ENCODE peak calls at places on chromosomes 12 and 14, in ten cellular contexts. Z is uterus, Q is body of pancreas, X is endothelial cell of umbilical vein, U is testis, I is sigmoid colon, A is prostate gland, C is H1, Y is IMR-90, B is tibial nerve. V is an unnamed sample. For H3K4me1 and H3K36me3, the result is how much of the 10 kb centered on the place peaks cover.

GRCh38 chr14:104442107-104442551 is 137.4 kb upstream of the C14orf180 start:
- DNase-seq in Q (no peak), A (no peak), B (no peak), U (no peak), I (no peak), Z (no peak), Y (no peak), C (no peak), X (no peak), V (no peak)

GRCh38 chr14:91369628-91370445 is 47.8 kb downstream of the CCDC88C start:
- DNase-seq in Y (no peak), B (no peak), Z (no peak), X (peak), U (no peak), Q (no peak), I (no peak), A (peak), C (no peak), V (no peak)

GRCh38 chr14:77822307-77822706 is 22.4 kb downstream of the ADCK1 start:
- DNase-seq in U (no peak), Q (no peak), B (no peak), C (no peak), X (no peak), I (no peak), Y (no peak), A (no peak), Z (no peak), V (no peak)

GRCh38 chr14:54120260-54120659 is 163.6 kb upstream of the BMP4 start:
- DNase-seq in U (no peak), C (no peak), Q (no peak), Y (no peak), Z (no peak), X (no peak), B (no peak), A (no peak), I (no peak), V (no peak)

GRCh38 chr14:87149583-87150354 is 843.2 kb downstream of the GALC start:
- DNase-seq in U (no peak), I (no peak), Z (no peak), B (no peak), X (no peak), C (peak), Q (no peak), A (no peak), Y (peak), V (no peak)

GRCh38 chr12:106791531-106791930 is 17.0 kb downstream of the RIC8B start:
- DNase-seq in A (no peak), C (no peak), Z (no peak), B (no peak), I (no peak), Q (no peak), U (no peak), Y (no peak), X (peak), V (no peak)

GRCh38 chr14:99274346-99275221 is 2.6 kb upstream of the BCL11B start:
- DNase-seq in X (peak), A (peak), I (no peak), C (peak), Z (no peak), Q (peak), Y (peak), B (peak), U (peak), V (no peak)

GRCh38 chr12:29026419-29026818 is 122.7 kb upstream of the FAR2 start:
- DNase-seq in X (no peak), U (no peak), B (no peak), Z (no peak), Y (no peak), I (no peak), A (no peak), C (no peak), Q (no peak), V (no peak)

GRCh38 chr12:74066476-74066875 is 471.2 kb upstream of the ATXN7L3B start:
- DNase-seq in B (no peak), X (no peak), A (no peak), C (no peak), Y (no peak), I (no peak), Q (no peak), Z (no peak), U (no peak), V (no peak)

GRCh38 chr14:56004807-56005579 is 113.2 kb upstream of the PELI2 start:
- DNase-seq in X (peak), A (no peak), Z (peak), B (peak), U (peak), I (no peak), C (peak), Q (no peak), Y (peak), V (no peak)

GRCh38 chr14:32576088-32576795 is 247.1 kb downstream of the AKAP6 start:
- DNase-seq in A (peak), I (peak), C (no peak), U (peak), B (peak), Q (peak), Y (peak), X (peak), Z (peak), V (no peak)

GRCh38 chr12:129064201-129064881 is 211.1 kb downstream of the GLT1D1 start:
- DNase-seq in Y (no peak), Z (no peak), C (no peak), X (no peak), U (no peak), B (no peak), A (no peak), Q (no peak), I (no peak), V (no peak)

GRCh38 chr14:82642425-82642824 is 1108.8 kb upstream of the SEL1L start:
- DNase-seq in Q (peak), X (no peak), C (peak), I (no peak), Y (no peak), A (no peak), Z (no peak), B (no peak), U (peak), V (no peak)

GRCh38 chr12:104643093-104643646 is 186.4 kb downstream of the CHST11 start:
- DNase-seq in A (no peak), C (no peak), Y (no peak), X (no peak), U (no peak), Z (no peak), Q (no peak), I (no peak), B (no peak), V (no peak)

GRCh38 chr14:88352299-88353097 is 29.4 kb upstream of the KCNK10 start:
- DNase-seq in Z (no peak), X (no peak), Q (no peak), Y (peak), B (no peak), A (no peak), U (no peak), C (no peak), I (no peak), V (no peak)

GRCh38 chr14:38336298-38336697 is 80.4 kb upstream of the CLEC14A start:
- DNase-seq in B (no peak), X (peak), C (no peak), U (no peak), I (no peak), Y (no peak), A (no peak), Z (no peak), Q (no peak), V (no peak)

GRCh38 chr12:119227292-119227691 is 48.6 kb downstream of the HSPB8 start:
- DNase-seq in Z (no peak), Q (no peak), B (no peak), C (no peak), X (no peak), Y (no peak), A (no peak), I (no peak), U (no peak), V (no peak)

GRCh38 chr12:481422-481821 is 21.7 kb downstream of the B4GALNT3 start:
- DNase-seq in I (peak), A (no peak), C (no peak), X (no peak), Y (peak), Z (peak), Q (no peak), B (no peak), U (no peak), V (no peak)

GRCh38 chr12:64792128-64792527 is 32.3 kb upstream of the TBC1D30 start:
- DNase-seq in Q (no peak), Y (no peak), B (no peak), Z (no peak), A (no peak), X (no peak), I (no peak), C (no peak), U (no peak), V (no peak)

GRCh38 chr14:55794655-55795583 is 214.9 kb downstream of the KTN1 start:
- DNase-seq in I (no peak), B (no peak), Q (no peak), U (no peak), C (no peak), Y (peak), A (no peak), X (peak), Z (no peak), V (no peak)

GRCh38 chr12:32139064-32139421 is 32.4 kb downstream of the BICD1 start:
- DNase-seq in Y (peak), A (no peak), X (peak), Z (no peak), C (no peak), U (no peak), B (peak), I (no peak), Q (no peak), V (no peak)
- TF ChIP-seq POLR2A in Y (no peak), A (no peak), X (no peak), Z (no peak), C (no peak), U (no peak), B (no peak), I (no peak), Q (no peak), V (no peak)

DNA sequence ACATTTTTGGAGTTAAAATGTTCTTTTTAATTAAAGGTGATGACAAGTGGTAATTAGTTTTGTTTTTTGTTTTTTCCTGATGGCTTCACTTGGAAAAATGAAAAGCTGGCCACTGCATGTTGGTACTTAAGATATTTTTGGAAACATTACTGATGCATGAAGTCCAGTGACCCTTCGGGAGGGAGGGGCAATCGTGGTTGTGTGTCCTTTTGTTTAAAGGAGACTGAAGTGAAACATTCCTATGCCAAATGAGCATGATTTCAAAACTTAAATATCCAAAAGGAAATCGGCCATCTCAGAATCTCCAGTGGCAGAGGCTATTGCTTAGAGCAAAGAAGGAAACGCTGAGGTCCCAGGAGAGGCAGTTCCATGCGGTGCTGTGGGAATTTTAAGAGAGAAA is 20.1 kb downstream of the LTBP2 start:
- DNase-seq in A (no peak), U (no peak), Q (no peak), I (no peak), Z (no peak), C (no peak), Y (peak), B (no peak), X (no peak), V (no peak)
- H3K4me1 ChIP-seq in A (under half), U (under half), Q (under half), I (under half), Z (under half), C (under half), Y (under half), B (under half), X (under half), V (under half)

GRCh38 chr12:109575683-109576082 is 2.1 kb downstream of the MVK start:
- DNase-seq in Z (no peak), Y (no peak), C (no peak), A (no peak), U (no peak), X (no peak), I (no peak), B (no peak), Q (no peak), V (no peak)
- H3K36me3 ChIP-seq in Z (under half), Y (under half), C (under half), A (under half), U (under half), X (under half), I (under half), B (half or more), Q (under half), V (under half)

DNA sequence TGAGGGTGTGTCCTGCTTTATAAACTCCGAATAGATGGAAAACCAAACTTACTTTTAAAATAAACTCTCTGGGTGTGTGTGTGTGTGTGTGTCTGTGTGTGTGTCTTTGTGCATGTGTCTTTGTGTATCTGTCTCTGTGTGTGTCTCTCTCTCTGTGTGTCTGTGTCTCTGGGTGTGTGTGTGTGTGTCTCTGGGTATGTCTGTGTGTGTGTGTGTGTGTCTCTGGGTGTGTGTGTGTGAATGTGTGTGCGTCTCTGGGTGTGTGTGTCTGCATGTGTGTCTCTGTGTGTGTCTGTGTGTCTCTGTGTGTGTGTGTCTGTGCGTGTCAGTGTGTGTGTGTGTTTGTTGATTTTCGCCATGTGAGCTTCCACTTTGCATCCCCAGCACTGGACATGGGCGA is 9.2 kb downstream of the RAN start:
- DNase-seq in Z (no peak), A (no peak), I (peak), Q (no peak), X (no peak), B (no peak), C (no peak), Y (no peak), U (no peak), V (no peak)
- TF ChIP-seq POLR2A in Z (no peak), A (no peak), I (no peak), Q (no peak), X (no peak), B (no peak), C (no peak), Y (no peak), U (no peak), V (no peak)

DNA sequence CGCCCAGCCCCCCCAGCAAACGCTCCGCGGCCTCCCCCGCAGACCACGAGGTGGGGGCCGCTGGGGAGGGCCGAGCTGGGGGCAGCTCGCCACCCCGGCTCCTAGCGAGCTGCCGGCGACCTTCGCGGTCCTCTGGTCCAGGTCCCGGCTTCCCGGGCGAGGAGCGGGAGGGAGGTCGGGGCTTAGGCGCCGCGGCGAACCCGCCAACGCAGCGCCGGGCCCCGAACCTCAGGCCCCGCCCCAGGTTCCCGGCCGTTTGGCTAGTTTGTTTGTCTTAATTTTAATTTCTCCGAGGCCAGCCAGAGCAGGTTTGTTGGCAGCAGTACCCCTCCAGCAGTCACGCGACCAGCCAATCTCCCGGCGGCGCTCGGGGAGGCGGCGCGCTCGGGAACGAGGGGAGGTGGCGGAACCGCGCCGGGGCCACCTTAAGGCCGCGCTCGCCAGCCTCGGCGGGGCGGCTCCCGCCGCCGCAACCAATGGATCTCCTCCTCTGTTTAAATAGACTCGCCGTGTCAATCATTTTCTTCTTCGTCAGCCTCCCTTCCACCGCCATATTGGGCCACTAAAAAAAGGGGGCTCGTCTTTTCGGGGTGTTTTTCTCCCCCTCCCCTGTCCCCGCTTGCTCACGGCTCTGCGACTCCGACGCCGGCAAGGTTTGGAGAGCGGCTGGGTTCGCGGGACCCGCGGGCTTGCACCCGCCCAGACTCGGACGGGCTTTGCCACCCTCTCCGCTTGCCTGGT is at the start of gene CDKN1B:
- DNase-seq in X (peak), C (no peak), B (peak), Y (peak), A (peak), U (peak), I (peak), Q (peak), Z (peak), V (peak)
- H3K4me1 ChIP-seq in X (under half), C (under half), B (under half), Y (under half), A (under half), U (under half), I (half or more), Q (half or more), Z (under half), V (under half)

GRCh38 chr12:57195655-57196371 is 20.8 kb upstream of the NXPH4 start:
- DNase-seq in U (no peak), A (no peak), Y (no peak), B (no peak), Q (no peak), X (no peak), Z (no peak), C (no peak), I (no peak), V (no peak)

GRCh38 chr12:57193706-57194245 is 22.8 kb upstream of the NXPH4 start:
- DNase-seq in A (no peak), Q (no peak), X (no peak), U (no peak), Z (no peak), Y (no peak), C (no peak), I (no peak), B (no peak), V (no peak)

GRCh38 chr12:57192920-57193319 is 23.7 kb upstream of the NXPH4 start:
- DNase-seq in A (no peak), U (no peak), C (no peak), X (no peak), Z (no peak), Y (no peak), Q (no peak), B (no peak), I (no peak), V (no peak)

GRCh38 chr12:57195186-57195585 is 21.4 kb upstream of the NXPH4 start:
- DNase-seq in Q (no peak), Z (no peak), C (no peak), B (no peak), A (no peak), X (no peak), U (no peak), I (no peak), Y (no peak), V (no peak)

GRCh38 chr12:57194253-57194652 is 22.3 kb upstream of the NXPH4 start:
- DNase-seq in X (no peak), A (no peak), U (no peak), Q (no peak), B (no peak), Z (no peak), C (no peak), I (no peak), Y (no peak), V (no peak)
- H3K36me3 ChIP-seq in X (under half), A (under half), U (under half), Q (under half), B (half or more), Z (under half), C (half or more), I (half or more), Y (half or more), V (half or more)

V was measured in esophagus squamous epithelium.